ENCODE peak calls at places on chromosome 4, in eight cellular contexts. One of them, this sample, is unnamed.

GRCh38 chr4:157564771-157565170 is 344.2 kb downstream of the GRIA2 start:
- DNase-seq in transverse colon: no peak
- DNase-seq in aorta: no peak
- DNase-seq in adipocyte: no peak
- DNase-seq in spleen: no peak
- DNase-seq in endodermal cell: no peak
- DNase-seq in left ventricle myocardium inferior: no peak
- DNase-seq in tibial nerve: no peak
- DNase-seq in this sample: no peak

GRCh38 chr4:25954293-25954904 is 40.4 kb downstream of the SMIM20 start:
- DNase-seq in transverse colon: no peak
- DNase-seq in aorta: no peak
- DNase-seq in adipocyte: no peak
- DNase-seq in spleen: no peak
- DNase-seq in endodermal cell: peak; percentile 55
- DNase-seq in left ventricle myocardium inferior: no peak
- DNase-seq in tibial nerve: no peak
- DNase-seq in this sample: no peak

GRCh38 chr4:91497892-91498291 is 805.9 kb upstream of the GRID2 start:
- DNase-seq in transverse colon: no peak
- DNase-seq in aorta: no peak
- DNase-seq in adipocyte: no peak
- DNase-seq in spleen: no peak
- DNase-seq in endodermal cell: no peak
- DNase-seq in left ventricle myocardium inferior: no peak
- DNase-seq in tibial nerve: no peak
- DNase-seq in this sample: no peak

GRCh38 chr4:159238631-159239030 is 135.8 kb downstream of the RAPGEF2 start:
- DNase-seq in transverse colon: no peak
- DNase-seq in aorta: no peak
- DNase-seq in adipocyte: peak; percentile 34
- DNase-seq in spleen: no peak
- DNase-seq in endodermal cell: no peak
- DNase-seq in left ventricle myocardium inferior: no peak
- DNase-seq in tibial nerve: no peak
- DNase-seq in this sample: no peak

GRCh38 chr4:176638992-176639391 is 153.7 kb downstream of the VEGFC start:
- DNase-seq in transverse colon: no peak
- DNase-seq in aorta: no peak
- DNase-seq in adipocyte: no peak
- DNase-seq in spleen: no peak
- DNase-seq in endodermal cell: no peak
- DNase-seq in left ventricle myocardium inferior: no peak
- DNase-seq in tibial nerve: no peak
- DNase-seq in this sample: no peak

GRCh38 chr4:169658970-169659735 is 38.8 kb downstream of the CLCN3 start:
- DNase-seq in transverse colon: no peak
- DNase-seq in aorta: no peak
- DNase-seq in adipocyte: peak; percentile 30
- DNase-seq in spleen: no peak
- DNase-seq in endodermal cell: no peak
- DNase-seq in left ventricle myocardium inferior: no peak
- DNase-seq in tibial nerve: no peak
- DNase-seq in this sample: no peak

GRCh38 chr4:155304375-155304774 is 72.4 kb downstream of the MAP9 start:
- DNase-seq in transverse colon: peak; percentile 54
- DNase-seq in aorta: no peak
- DNase-seq in adipocyte: no peak
- DNase-seq in spleen: no peak
- DNase-seq in endodermal cell: no peak
- DNase-seq in left ventricle myocardium inferior: no peak
- DNase-seq in tibial nerve: peak; percentile 4
- DNase-seq in this sample: no peak

GRCh38 chr4:105551968-105552746 is at the start of gene ARHGEF38:
- DNase-seq in transverse colon: peak; percentile 77
- DNase-seq in aorta: no peak
- DNase-seq in adipocyte: peak; percentile 41
- DNase-seq in spleen: no peak
- DNase-seq in endodermal cell: peak; percentile 66
- DNase-seq in left ventricle myocardium inferior: no peak
- DNase-seq in tibial nerve: no peak
- DNase-seq in this sample: no peak

GRCh38 chr4:169229571-169230028 is 41.2 kb downstream of the SH3RF1 start:
- DNase-seq in transverse colon: no peak
- DNase-seq in aorta: no peak
- DNase-seq in adipocyte: peak; percentile 96
- DNase-seq in spleen: no peak
- DNase-seq in endodermal cell: no peak
- DNase-seq in left ventricle myocardium inferior: no peak
- DNase-seq in tibial nerve: no peak
- DNase-seq in this sample: no peak

GRCh38 chr4:86218721-86219481 is 141.0 kb downstream of the MAPK10 start:
- DNase-seq in transverse colon: no peak
- DNase-seq in aorta: no peak
- DNase-seq in adipocyte: peak; percentile 59
- DNase-seq in spleen: no peak
- DNase-seq in endodermal cell: no peak
- DNase-seq in left ventricle myocardium inferior: no peak
- DNase-seq in tibial nerve: no peak
- DNase-seq in this sample: no peak

GRCh38 chr4:20279381-20279780 is 27.7 kb downstream of the SLIT2 start:
- DNase-seq in transverse colon: no peak
- DNase-seq in aorta: no peak
- DNase-seq in adipocyte: no peak
- DNase-seq in spleen: no peak
- DNase-seq in endodermal cell: no peak
- DNase-seq in left ventricle myocardium inferior: no peak
- DNase-seq in tibial nerve: no peak
- DNase-seq in this sample: no peak

GRCh38 chr4:119833611-119834010 is 205.0 kb upstream of the PDE5A start:
- DNase-seq in transverse colon: no peak
- DNase-seq in aorta: no peak
- DNase-seq in adipocyte: peak; percentile 4
- DNase-seq in spleen: no peak
- DNase-seq in endodermal cell: no peak
- DNase-seq in left ventricle myocardium inferior: no peak
- DNase-seq in tibial nerve: no peak
- DNase-seq in this sample: no peak

GRCh38 chr4:177771645-177772044 is 329.4 kb upstream of the AGA start:
- DNase-seq in transverse colon: no peak
- DNase-seq in aorta: no peak
- DNase-seq in adipocyte: no peak
- DNase-seq in spleen: no peak
- DNase-seq in endodermal cell: no peak
- DNase-seq in left ventricle myocardium inferior: no peak
- DNase-seq in tibial nerve: no peak
- DNase-seq in this sample: no peak

GRCh38 chr4:175716956-175717355 is 95.1 kb downstream of the GPM6A start:
- DNase-seq in transverse colon: no peak
- DNase-seq in aorta: no peak
- DNase-seq in adipocyte: no peak
- DNase-seq in spleen: no peak
- DNase-seq in endodermal cell: no peak
- DNase-seq in left ventricle myocardium inferior: no peak
- DNase-seq in tibial nerve: no peak
- DNase-seq in this sample: no peak

GRCh38 chr4:176009254-176009653 is 56.4 kb upstream of the WDR17 start:
- DNase-seq in transverse colon: no peak
- DNase-seq in aorta: no peak
- DNase-seq in adipocyte: no peak
- DNase-seq in spleen: no peak
- DNase-seq in endodermal cell: no peak
- DNase-seq in left ventricle myocardium inferior: no peak
- DNase-seq in tibial nerve: no peak
- DNase-seq in this sample: no peak

GRCh38 chr4:13240066-13240465 is 244.1 kb downstream of the RAB28 start:
- DNase-seq in transverse colon: no peak
- DNase-seq in aorta: no peak
- DNase-seq in adipocyte: no peak
- DNase-seq in spleen: no peak
- DNase-seq in endodermal cell: no peak
- DNase-seq in left ventricle myocardium inferior: no peak
- DNase-seq in tibial nerve: no peak
- DNase-seq in this sample: no peak

GRCh38 chr4:158208931-158209640 is 1.2 kb upstream of the TMEM144 start:
- DNase-seq in transverse colon: no peak
- DNase-seq in aorta: no peak
- DNase-seq in adipocyte: no peak
- DNase-seq in spleen: peak; percentile 41
- DNase-seq in endodermal cell: no peak
- DNase-seq in left ventricle myocardium inferior: no peak
- DNase-seq in tibial nerve: no peak
- DNase-seq in this sample: no peak

GRCh38 chr4:187903700-187904099 is 91.9 kb upstream of the ZFP42 start:
- DNase-seq in transverse colon: no peak
- DNase-seq in aorta: no peak
- DNase-seq in adipocyte: peak; percentile 42
- DNase-seq in spleen: no peak
- DNase-seq in endodermal cell: no peak
- DNase-seq in left ventricle myocardium inferior: no peak
- DNase-seq in tibial nerve: no peak
- DNase-seq in this sample: no peak

GRCh38 chr4:39365360-39365759 is 802 bp downstream of the RFC1 start:
- DNase-seq in transverse colon: no peak
- DNase-seq in aorta: no peak
- DNase-seq in adipocyte: no peak
- DNase-seq in spleen: no peak
- DNase-seq in endodermal cell: no peak
- DNase-seq in left ventricle myocardium inferior: no peak
- DNase-seq in tibial nerve: no peak
- DNase-seq in this sample: no peak

GRCh38 chr4:39367166-39367565 is 1.0 kb upstream of the RFC1 start:
- DNase-seq in transverse colon: no peak
- DNase-seq in aorta: no peak
- DNase-seq in adipocyte: no peak
- DNase-seq in spleen: no peak
- DNase-seq in endodermal cell: no peak
- DNase-seq in left ventricle myocardium inferior: no peak
- DNase-seq in tibial nerve: no peak
- DNase-seq in this sample: no peak

GRCh38 chr4:39363773-39364393 is 2.3 kb downstream of the RFC1 start:
- DNase-seq in transverse colon: no peak
- DNase-seq in aorta: no peak
- DNase-seq in adipocyte: no peak
- DNase-seq in spleen: no peak
- DNase-seq in endodermal cell: no peak
- DNase-seq in left ventricle myocardium inferior: no peak
- DNase-seq in tibial nerve: no peak
- DNase-seq in this sample: no peak

GRCh38 chr4:39365931-39366771 is at the start of gene RFC1:
- DNase-seq in transverse colon: peak; percentile 97
- DNase-seq in aorta: peak; percentile 98
- DNase-seq in adipocyte: peak; percentile 97
- DNase-seq in spleen: peak; percentile 97
- DNase-seq in endodermal cell: peak; percentile 97
- DNase-seq in left ventricle myocardium inferior: peak; percentile 93
- DNase-seq in tibial nerve: peak; percentile 85
- DNase-seq in this sample: peak; percentile 91

GRCh38 chr4:39369301-39369700 is 3.1 kb upstream of the RFC1 start:
- DNase-seq in transverse colon: no peak
- DNase-seq in aorta: no peak
- DNase-seq in adipocyte: no peak
- DNase-seq in spleen: no peak
- DNase-seq in endodermal cell: no peak
- DNase-seq in left ventricle myocardium inferior: no peak
- DNase-seq in tibial nerve: no peak
- DNase-seq in this sample: no peak
- H3K4me1 ChIP-seq in transverse colon: peaks cover 17% of the 10 kb centered on the region
- H3K4me1 ChIP-seq in aorta: peaks cover 3% of the 10 kb centered on the region
- H3K4me1 ChIP-seq in adipocyte: peaks cover 13% of the 10 kb centered on the region
- H3K4me1 ChIP-seq in spleen: peaks cover 21% of the 10 kb centered on the region
- H3K4me1 ChIP-seq in endodermal cell: no peaks in the 10 kb centered on the region
- H3K4me1 ChIP-seq in left ventricle myocardium inferior: peaks cover 26% of the 10 kb centered on the region
- H3K4me1 ChIP-seq in tibial nerve: no peaks in the 10 kb centered on the region
- H3K4me1 ChIP-seq in this sample: peaks cover 9% of the 10 kb centered on the region

DNA sequence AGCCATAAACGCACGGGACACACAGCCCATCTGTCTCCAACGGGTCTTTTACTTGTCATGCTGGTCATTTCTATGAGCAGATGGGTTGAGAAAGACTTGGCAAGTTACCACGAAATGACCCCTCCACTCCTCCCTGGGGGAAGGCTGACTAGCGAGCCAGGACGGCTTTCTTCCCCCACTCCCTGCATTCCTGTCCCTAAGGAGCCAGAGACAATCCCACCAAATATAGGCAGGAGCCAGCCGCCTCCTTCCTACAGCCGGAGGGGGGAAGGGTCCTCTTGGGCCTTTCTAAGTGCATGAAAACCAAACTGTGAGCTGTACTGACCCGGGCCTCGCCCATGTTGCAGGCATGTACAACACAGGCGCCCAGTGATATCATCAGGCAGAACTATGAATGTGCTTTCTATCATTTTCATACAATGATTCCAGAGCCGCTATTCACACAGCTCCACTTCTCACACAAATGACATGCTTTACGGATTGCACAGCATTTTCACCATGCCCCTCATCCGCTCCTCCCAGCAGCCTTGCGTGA is 28.6 kb downstream of the AFAP1 start:
- DNase-seq in transverse colon: no peak
- DNase-seq in aorta: no peak
- DNase-seq in adipocyte: peak; percentile 92
- DNase-seq in spleen: no peak
- DNase-seq in endodermal cell: peak; percentile 87
- DNase-seq in left ventricle myocardium inferior: no peak
- DNase-seq in tibial nerve: no peak
- DNase-seq in this sample: no peak
- H3K4me1 ChIP-seq in transverse colon: peaks cover 54% of the 10 kb centered on the region
- H3K4me1 ChIP-seq in aorta: peaks cover 5% of the 10 kb centered on the region
- H3K4me1 ChIP-seq in adipocyte: peaks cover 64% of the 10 kb centered on the region
- H3K4me1 ChIP-seq in spleen: no peaks in the 10 kb centered on the region
- H3K4me1 ChIP-seq in endodermal cell: peaks cover 32% of the 10 kb centered on the region
- H3K4me1 ChIP-seq in left ventricle myocardium inferior: peaks cover 34% of the 10 kb centered on the region
- H3K4me1 ChIP-seq in tibial nerve: no peaks in the 10 kb centered on the region
- H3K4me1 ChIP-seq in this sample: peaks cover 31% of the 10 kb centered on the region

GRCh38 chr4:147901886-147902285 is 170.0 kb downstream of the ARHGAP10 start:
- DNase-seq in transverse colon: no peak
- DNase-seq in aorta: no peak
- DNase-seq in adipocyte: peak; percentile 5
- DNase-seq in spleen: no peak
- DNase-seq in endodermal cell: no peak
- DNase-seq in left ventricle myocardium inferior: no peak
- DNase-seq in tibial nerve: no peak
- DNase-seq in this sample: no peak

GRCh38 chr4:147899512-147899911 is 167.6 kb downstream of the ARHGAP10 start:
- DNase-seq in transverse colon: no peak
- DNase-seq in aorta: no peak
- DNase-seq in adipocyte: peak; percentile 54
- DNase-seq in spleen: no peak
- DNase-seq in endodermal cell: no peak
- DNase-seq in left ventricle myocardium inferior: no peak
- DNase-seq in tibial nerve: no peak
- DNase-seq in this sample: no peak

GRCh38 chr4:147901388-147901787 is 169.5 kb downstream of the ARHGAP10 start:
- DNase-seq in transverse colon: no peak
- DNase-seq in aorta: no peak
- DNase-seq in adipocyte: no peak
- DNase-seq in spleen: no peak
- DNase-seq in endodermal cell: no peak
- DNase-seq in left ventricle myocardium inferior: no peak
- DNase-seq in tibial nerve: no peak
- DNase-seq in this sample: no peak
- H3K4me1 ChIP-seq in transverse colon: no peaks in the 10 kb centered on the region
- H3K4me1 ChIP-seq in aorta: no peaks in the 10 kb centered on the region
- H3K4me1 ChIP-seq in adipocyte: peaks cover 11% of the 10 kb centered on the region
- H3K4me1 ChIP-seq in spleen: no peaks in the 10 kb centered on the region
- H3K4me1 ChIP-seq in endodermal cell: no peaks in the 10 kb centered on the region
- H3K4me1 ChIP-seq in left ventricle myocardium inferior: peaks cover 14% of the 10 kb centered on the region
- H3K4me1 ChIP-seq in tibial nerve: no peaks in the 10 kb centered on the region
- H3K4me1 ChIP-seq in this sample: no peaks in the 10 kb centered on the region

GRCh38 chr4:8198206-8198905 is 734 bp upstream of the SH3TC1 start:
- DNase-seq in transverse colon: peak; percentile 62
- DNase-seq in aorta: no peak
- DNase-seq in adipocyte: no peak
- DNase-seq in spleen: peak; percentile 85
- DNase-seq in endodermal cell: no peak
- DNase-seq in left ventricle myocardium inferior: no peak
- DNase-seq in tibial nerve: no peak
- DNase-seq in this sample: no peak
- H3K4me1 ChIP-seq in transverse colon: peaks cover 24% of the 10 kb centered on the region
- H3K4me1 ChIP-seq in aorta: no peaks in the 10 kb centered on the region
- H3K4me1 ChIP-seq in adipocyte: peaks cover 29% of the 10 kb centered on the region
- H3K4me1 ChIP-seq in spleen: peaks cover 60% of the 10 kb centered on the region
- H3K4me1 ChIP-seq in endodermal cell: no peaks in the 10 kb centered on the region
- H3K4me1 ChIP-seq in left ventricle myocardium inferior: peaks cover 69% of the 10 kb centered on the region
- H3K4me1 ChIP-seq in tibial nerve: no peaks in the 10 kb centered on the region
- H3K4me1 ChIP-seq in this sample: peaks cover 22% of the 10 kb centered on the region

This sample was measured in RWPE2.